ENCODE peak calls at places on chromosomes 12 and 14, in eight cellular contexts. E is cardiac muscle cell, Z is cardiac fibroblast, X is esophagus squamous epithelium, K is A673, Q is HL-60, Y is ovary, M is mucosa of descending colon. D is an unnamed sample.
A peak's percentile ranks its signal among the peaks of the same experiment; 100 is the strongest.

GRCh38 chr12:29072631-29073030 is 76.4 kb upstream of the FAR2 start:
- DNase-seq in E (no peak), Z (no peak), X (no peak), K (no peak), Q (no peak), Y (no peak), M (no peak), D (no peak)

GRCh38 chr12:55829967-55830600 is 697 bp upstream of the DNAJC14 start:
- DNase-seq in E (peak; percentile 64), Z (no peak), X (no peak), K (no peak), Q (no peak), Y (peak; percentile 80), M (peak; percentile 61), D (peak; percentile 13)

GRCh38 chr14:80428171-80428570 is 216.9 kb upstream of the DIO2 start:
- DNase-seq in E (no peak), Z (peak; percentile 51), X (no peak), K (no peak), Q (no peak), Y (no peak), M (no peak), D (no peak)

GRCh38 chr12:82474181-82474797 is 116.0 kb downstream of the METTL25 start:
- DNase-seq in E (no peak), Z (no peak), X (no peak), K (no peak), Q (no peak), Y (no peak), M (no peak), D (no peak)

GRCh38 chr12:1829306-1829900 is 9.0 kb downstream of the LRTM2 start:
- DNase-seq in E (no peak), Z (no peak), X (no peak), K (no peak), Q (no peak), Y (no peak), M (no peak), D (no peak)

GRCh38 chr14:101508948-101509729 is 52.2 kb upstream of the DIO3 start:
- DNase-seq in E (no peak), Z (no peak), X (no peak), K (no peak), Q (no peak), Y (peak; percentile 19), M (no peak), D (no peak)

GRCh38 chr14:81727243-81727642 is 193.6 kb upstream of the SEL1L start:
- DNase-seq in E (no peak), Z (no peak), X (no peak), K (peak; percentile 1), Q (no peak), Y (no peak), M (no peak), D (peak; percentile 45)

GRCh38 chr14:99568567-99569560 is 35.1 kb downstream of the CCDC85C start:
- DNase-seq in E (peak; percentile 91), Z (peak; percentile 70), X (no peak), K (peak; percentile 35), Q (no peak), Y (peak; percentile 61), M (no peak), D (peak; percentile 58)

GRCh38 chr12:46516933-46517578 is 144.5 kb upstream of the SLC38A2 start:
- DNase-seq in E (no peak), Z (no peak), X (no peak), K (no peak), Q (no peak), Y (no peak), M (no peak), D (no peak)

GRCh38 chr12:113059071-113059595 is 2.6 kb downstream of the DTX1 start:
- DNase-seq in E (no peak), Z (no peak), X (no peak), K (no peak), Q (no peak), Y (no peak), M (no peak), D (no peak)

GRCh38 chr12:57309420-57309819 is 58.4 kb upstream of the STAC3 start:
- DNase-seq in E (no peak), Z (peak; percentile 35), X (no peak), K (no peak), Q (no peak), Y (no peak), M (no peak), D (no peak)

GRCh38 chr14:68466491-68466977 is 326.3 kb downstream of the ZFP36L1 start:
- DNase-seq in E (no peak), Z (peak; percentile 96), X (no peak), K (no peak), Q (no peak), Y (no peak), M (no peak), D (peak; percentile 93)

GRCh38 chr12:69105101-69105613 is 134.2 kb upstream of the CPSF6 start:
- DNase-seq in E (no peak), Z (no peak), X (no peak), K (no peak), Q (no peak), Y (no peak), M (no peak), D (no peak)

GRCh38 chr12:117400912-117401311 is 39.5 kb upstream of the NOS1 start:
- DNase-seq in E (no peak), Z (no peak), X (no peak), K (no peak), Q (no peak), Y (no peak), M (no peak), D (no peak)

GRCh38 chr14:85528080-85528881 is 1.7 kb upstream of the FLRT2 start:
- DNase-seq in E (peak; percentile 76), Z (peak; percentile 96), X (no peak), K (peak; percentile 90), Q (no peak), Y (peak; percentile 53), M (peak; percentile 20), D (peak; percentile 88)

GRCh38 chr14:38989917-38990546 is 113.0 kb downstream of the SEC23A start:
- DNase-seq in E (no peak), Z (no peak), X (no peak), K (peak; percentile 53), Q (no peak), Y (no peak), M (peak; percentile 6), D (peak; percentile 13)

GRCh38 chr14:91861091-91861490 is 6.2 kb downstream of the TC2N start:
- DNase-seq in E (no peak), Z (no peak), X (no peak), K (no peak), Q (no peak), Y (no peak), M (no peak), D (no peak)

GRCh38 chr14:51139221-51139681 is 44.3 kb upstream of the TRIM9 start:
- DNase-seq in E (no peak), Z (no peak), X (no peak), K (no peak), Q (no peak), Y (no peak), M (peak; percentile 63), D (peak; percentile 86)

GRCh38 chr14:105855246-105855892 is 329.0 kb downstream of the TMEM121 start:
- DNase-seq in E (no peak), Z (no peak), X (no peak), K (no peak), Q (no peak), Y (no peak), M (no peak), D (no peak)

GRCh38 chr14:61837336-61838229 is 75.4 kb downstream of the SNAPC1 start:
- DNase-seq in E (peak; percentile 88), Z (peak; percentile 89), X (peak; percentile 6), K (peak; percentile 83), Q (peak; percentile 52), Y (peak; percentile 71), M (peak; percentile 88), D (peak; percentile 86)

GRCh38 chr12:90085491-90086274 is 377.0 kb upstream of the ATP2B1 start:
- DNase-seq in E (no peak), Z (peak; percentile 13), X (no peak), K (peak; percentile 55), Q (no peak), Y (no peak), M (no peak), D (no peak)

GRCh38 chr12:58819345-58819744 is 101.0 kb downstream of the LRIG3 start:
- DNase-seq in E (no peak), Z (no peak), X (no peak), K (no peak), Q (no peak), Y (no peak), M (no peak), D (no peak)

DNA sequence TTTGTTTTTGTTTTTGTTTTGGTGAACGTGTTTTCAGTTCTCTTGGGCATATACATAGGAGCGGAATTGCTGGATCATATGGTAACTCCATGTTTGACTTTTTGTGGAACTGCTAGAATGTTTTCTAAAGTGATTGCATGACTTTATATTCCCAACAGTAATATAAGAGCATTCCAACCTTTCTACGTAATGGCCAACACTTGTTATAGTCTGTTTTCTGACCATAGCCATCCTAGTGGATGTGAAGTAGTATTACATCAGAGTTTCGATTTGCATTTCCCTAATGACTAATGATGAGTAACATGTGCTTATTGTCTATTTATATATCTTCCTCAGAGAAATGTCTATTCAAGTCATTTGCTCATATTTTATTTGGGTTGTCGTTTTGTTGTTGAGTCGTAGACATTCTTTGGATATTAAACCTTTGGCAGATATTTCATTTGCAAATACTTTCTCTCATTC is 268.7 kb downstream of the AEBP2 start:
- DNase-seq in E (no peak), Z (no peak), X (no peak), K (peak; percentile 14), Q (no peak), Y (no peak), M (no peak), D (peak; percentile 65)
- TF ChIP-seq CTCF in E (no peak), Z (peak; percentile 41), X (peak; percentile 44), K (peak; percentile 20), Q (no peak), Y (no peak), M (no peak), D (no peak)

GRCh38 chr12:4104722-4105244 is 168.8 kb upstream of the CCND2 start:
- DNase-seq in E (no peak), Z (no peak), X (no peak), K (no peak), Q (no peak), Y (no peak), M (no peak), D (no peak)

GRCh38 chr12:4099276-4099675 is 174.3 kb upstream of the CCND2 start:
- DNase-seq in E (no peak), Z (no peak), X (no peak), K (no peak), Q (no peak), Y (no peak), M (no peak), D (no peak)
- TF ChIP-seq CTCF in E (no peak), Z (no peak), X (no peak), K (peak; percentile 12), Q (no peak), Y (no peak), M (no peak), D (no peak)

DNA sequence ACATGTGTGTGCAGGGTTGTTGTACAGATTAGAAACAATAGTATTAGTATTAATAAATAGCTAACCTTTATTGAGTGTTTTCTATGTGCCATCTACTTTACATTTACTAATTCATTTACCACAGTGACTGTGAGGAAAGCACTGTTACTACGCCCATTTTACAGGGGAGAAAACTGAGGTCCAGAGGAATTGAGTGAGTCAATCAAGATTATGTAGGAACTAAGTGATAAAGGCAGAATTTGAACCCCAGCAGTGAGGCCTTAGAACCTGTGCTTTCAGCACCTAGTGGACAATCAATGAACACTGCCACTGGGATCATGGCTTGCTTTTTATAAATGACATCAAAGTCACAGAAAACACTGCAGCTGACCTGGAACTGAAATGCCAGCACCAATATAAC is 28.2 kb downstream of the NT5DC3 start:
- DNase-seq in E (no peak), Z (no peak), X (no peak), K (no peak), Q (no peak), Y (no peak), M (no peak), D (no peak)
- TF ChIP-seq CTCF in E (no peak), Z (no peak), X (peak; percentile 8), K (peak; percentile 9), Q (no peak), Y (no peak), M (no peak), D (no peak)

GRCh38 chr12:14937689-14938088 is 648 bp downstream of the ERP27 start:
- DNase-seq in E (no peak), Z (no peak), X (no peak), K (no peak), Q (peak; percentile 49), Y (no peak), M (no peak), D (no peak)
- TF ChIP-seq CTCF in E (no peak), Z (peak; percentile 17), X (peak; percentile 36), K (peak; percentile 28), Q (peak; percentile 29), Y (no peak), M (no peak), D (no peak)

D was measured in MCF 10A.